ENCODE peak calls at places on chromosomes 4 and X, in nine cellular contexts. J, V, X, F, O, I, U, N and Q are unnamed samples.

GRCh38 chr4:5034206-5034605 is 14.9 kb upstream of the CYTL1 start:
- DNase-seq in X (no peak), U (no peak), O (no peak), J (no peak), I (no peak), F (no peak), V (no peak), N (no peak), Q (no peak)

GRCh38 chr4:76485450-76485849 is 50.4 kb downstream of the SHROOM3 start:
- DNase-seq in V (no peak), F (peak), J (no peak), N (peak), X (no peak), O (no peak), U (no peak), I (no peak), Q (no peak)

GRCh38 chr4:177442623-177443155 is 452 bp upstream of the AGA start:
- DNase-seq in U (peak), X (no peak), I (no peak), V (no peak), J (no peak), O (no peak), N (no peak), F (no peak), Q (no peak)

GRCh38 chr4:123412700-123413512 is 16.3 kb downstream of the SPRY1 start:
- DNase-seq in F (no peak), U (peak), N (no peak), I (no peak), O (no peak), V (no peak), X (no peak), J (no peak), Q (no peak)

GRCh38 chr4:165355900-165356300 is 22.9 kb upstream of the CPE start:
- DNase-seq in O (no peak), V (no peak), F (peak), X (no peak), J (no peak), U (peak), N (peak), I (no peak), Q (peak)

GRCh38 chr4:17770845-17771244 is 10.6 kb downstream of the FAM184B start:
- DNase-seq in X (no peak), I (no peak), F (no peak), J (no peak), O (no peak), N (no peak), V (no peak), U (no peak), Q (no peak)

GRCh38 chr4:152118108-152118507 is 357.3 kb upstream of the GATB start:
- DNase-seq in V (no peak), J (no peak), N (no peak), U (no peak), O (no peak), X (no peak), F (no peak), I (no peak), Q (no peak)

GRCh38 chr4:86942185-86942666 is 7.4 kb downstream of the AFF1 start:
- DNase-seq in X (no peak), O (no peak), F (no peak), U (peak), N (no peak), I (no peak), J (no peak), V (no peak), Q (no peak)

GRCh38 chr4:99404595-99405287 is 30.4 kb downstream of the ADH7 start:
- DNase-seq in V (no peak), O (no peak), N (no peak), F (no peak), X (no peak), U (peak), J (no peak), I (no peak), Q (no peak)

GRCh38 chr4:38769441-38770210 is 13.2 kb downstream of the TLR10 start:
- DNase-seq in U (no peak), V (no peak), I (no peak), N (no peak), X (no peak), O (no peak), J (no peak), F (no peak), Q (no peak)

GRCh38 chr4:168673476-168673875 is 176.6 kb downstream of the PALLD start:
- DNase-seq in J (no peak), N (no peak), I (no peak), O (no peak), F (no peak), V (no peak), X (no peak), U (no peak), Q (no peak)

GRCh38 chr4:4803216-4803903 is 56.1 kb upstream of the MSX1 start:
- DNase-seq in I (no peak), U (no peak), F (no peak), J (no peak), N (no peak), O (no peak), X (no peak), V (no peak), Q (no peak)

GRCh38 chr4:184536881-184537248 is 62.5 kb upstream of the IRF2 start:
- DNase-seq in O (no peak), V (no peak), N (peak), J (no peak), U (peak), F (no peak), X (no peak), I (no peak), Q (no peak)

GRCh38 chrX:30282527-30282926 is 26.7 kb downstream of the NR0B1 start:
- DNase-seq in J (no peak), U (peak), O (no peak), N (no peak), F (no peak), V (no peak), I (no peak), X (no peak), Q (no peak)

GRCh38 chr4:143076723-143077122 is 108.0 kb upstream of the USP38 start:
- DNase-seq in V (no peak), X (no peak), N (no peak), I (no peak), J (no peak), U (no peak), F (no peak), O (no peak), Q (no peak)

GRCh38 chrX:25860322-25860721 is 277.8 kb upstream of the MAGEB18 start:
- DNase-seq in V (no peak), J (no peak), N (no peak), I (no peak), O (no peak), U (no peak), F (no peak), X (peak), Q (no peak)

DNA sequence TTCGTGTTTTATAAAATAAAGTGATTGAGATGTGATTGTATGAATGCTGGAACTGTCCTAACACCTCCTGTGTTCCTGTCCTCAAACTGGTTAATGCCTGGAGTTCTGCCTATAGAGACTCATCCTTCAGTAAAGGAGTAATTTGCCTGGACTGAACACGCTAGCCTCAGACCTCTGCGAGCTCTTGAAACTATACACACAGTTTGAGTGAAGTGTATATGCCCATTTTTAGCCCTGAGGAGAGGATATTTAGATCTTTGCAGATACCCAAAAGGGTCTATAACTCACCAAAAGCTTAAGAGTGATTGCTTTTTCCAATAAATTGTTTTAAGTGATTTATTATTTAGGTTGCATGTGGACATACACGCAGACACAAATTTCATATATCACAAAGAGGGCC is 29.9 kb upstream of the STIM2 start:
- DNase-seq in N (no peak), F (no peak), J (no peak), V (no peak), X (no peak), O (no peak), U (no peak), I (no peak), Q (no peak)
- H3K27ac ChIP-seq in N (no peak), F (no peak), J (no peak), V (no peak), X (no peak), O (no peak), U (no peak), I (no peak), Q (no peak)

GRCh38 chrX:20177093-20177492 is 35.5 kb upstream of the EIF1AX start:
- DNase-seq in U (no peak), N (no peak), V (no peak), O (no peak), F (no peak), I (no peak), X (no peak), J (no peak), Q (no peak)
- H3K27ac ChIP-seq in U (no peak), N (no peak), V (no peak), O (no peak), F (no peak), I (no peak), X (no peak), J (no peak), Q (no peak)

GRCh38 chr4:147054241-147054902 is 108.7 kb upstream of the TTC29 start:
- DNase-seq in X (no peak), V (no peak), O (no peak), J (no peak), F (no peak), U (no peak), I (no peak), N (no peak), Q (no peak)

GRCh38 chr4:147056951-147057630 is 111.4 kb upstream of the TTC29 start:
- DNase-seq in J (no peak), F (no peak), U (peak), O (no peak), V (no peak), X (no peak), I (no peak), N (no peak), Q (no peak)

GRCh38 chr4:147059064-147059731 is 113.5 kb upstream of the TTC29 start:
- DNase-seq in I (no peak), N (no peak), F (no peak), U (no peak), O (no peak), V (no peak), J (no peak), X (no peak), Q (no peak)

GRCh38 chr4:147060171-147060931 is 114.7 kb upstream of the TTC29 start:
- DNase-seq in J (no peak), I (no peak), F (peak), V (no peak), O (no peak), N (no peak), U (peak), X (no peak), Q (no peak)

DNA sequence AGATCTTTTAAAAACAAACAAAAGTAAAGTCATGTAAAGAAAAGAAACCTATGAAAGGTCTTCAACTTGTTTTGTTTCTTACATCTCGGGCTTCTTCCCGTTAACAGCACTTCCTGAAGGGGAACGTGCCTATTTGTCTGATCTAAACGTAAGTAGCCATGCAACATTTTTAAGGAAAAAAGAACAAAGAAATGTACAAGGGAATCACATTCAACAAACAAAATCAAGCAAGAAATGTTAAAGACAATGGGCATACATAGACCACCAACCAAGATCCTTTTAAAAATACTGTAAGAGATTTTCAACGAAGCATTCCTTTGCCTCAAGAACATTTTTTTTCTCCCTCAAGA is 111.9 kb upstream of the TTC29 start:
- DNase-seq in X (no peak), O (no peak), V (no peak), U (peak), I (no peak), N (no peak), F (no peak), J (no peak), Q (no peak)
- H3K27ac ChIP-seq in X (peak), O (peak), V (no peak), U (peak), I (peak), N (no peak), F (no peak), J (peak), Q (no peak)

GRCh38 chr4:85725727-85726170 is 250.8 kb downstream of the ARHGAP24 start:
- DNase-seq in F (no peak), U (peak), I (no peak), X (peak), O (no peak), N (no peak), J (peak), V (no peak), Q (peak)
- H3K27ac ChIP-seq in F (no peak), U (no peak), I (peak), X (peak), O (peak), N (no peak), J (peak), V (no peak), Q (peak)

GRCh38 chr4:66658809-66659208 is 886.5 kb downstream of the CENPC start:
- DNase-seq in V (no peak), N (no peak), O (no peak), X (no peak), J (no peak), U (no peak), I (no peak), F (no peak), Q (no peak)
- H3K27ac ChIP-seq in V (no peak), N (no peak), O (no peak), X (no peak), J (no peak), U (no peak), I (no peak), F (no peak), Q (no peak)

DNA sequence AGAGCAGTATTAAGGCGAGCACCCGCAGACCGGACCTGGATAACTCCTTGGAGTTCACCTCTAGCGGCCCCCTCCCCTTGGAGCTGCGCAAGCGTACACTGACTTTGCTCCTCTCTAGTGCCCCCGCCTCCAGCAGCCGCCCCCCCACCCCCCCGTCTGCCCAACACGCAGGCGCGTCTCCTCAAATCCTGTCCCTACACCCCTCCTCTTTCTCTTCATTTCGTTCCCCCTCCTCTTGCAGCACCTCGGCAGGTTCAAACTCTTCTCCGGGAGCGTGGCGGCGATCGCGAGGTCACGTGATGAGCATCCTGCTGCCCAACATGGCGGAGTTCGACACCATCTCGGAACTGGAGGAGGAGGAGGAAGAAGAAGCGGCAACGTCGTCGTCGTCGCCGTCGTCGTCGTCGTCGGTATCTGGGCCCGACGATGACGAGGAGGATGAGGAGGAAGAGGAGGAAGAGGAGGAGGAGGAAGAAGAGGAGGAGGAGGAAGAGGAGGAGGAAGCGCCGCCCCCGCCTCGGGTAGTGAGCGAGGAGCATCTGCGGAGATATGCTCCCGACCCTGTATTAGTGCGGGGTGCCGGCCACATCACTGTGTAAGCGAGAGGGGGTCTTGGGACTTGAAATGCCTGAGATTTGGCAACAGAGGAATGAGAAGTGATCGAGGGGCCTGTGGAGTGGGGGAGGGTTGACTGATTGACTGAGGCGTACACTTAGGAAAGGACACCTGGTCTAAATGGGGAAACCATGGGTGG is at the start of gene CHIC1:
- DNase-seq in F (peak), J (peak), V (peak), O (peak), N (peak), X (peak), U (peak), I (peak), Q (peak)
- H3K27ac ChIP-seq in F (no peak), J (peak), V (no peak), O (peak), N (peak), X (peak), U (peak), I (peak), Q (peak)

DNA sequence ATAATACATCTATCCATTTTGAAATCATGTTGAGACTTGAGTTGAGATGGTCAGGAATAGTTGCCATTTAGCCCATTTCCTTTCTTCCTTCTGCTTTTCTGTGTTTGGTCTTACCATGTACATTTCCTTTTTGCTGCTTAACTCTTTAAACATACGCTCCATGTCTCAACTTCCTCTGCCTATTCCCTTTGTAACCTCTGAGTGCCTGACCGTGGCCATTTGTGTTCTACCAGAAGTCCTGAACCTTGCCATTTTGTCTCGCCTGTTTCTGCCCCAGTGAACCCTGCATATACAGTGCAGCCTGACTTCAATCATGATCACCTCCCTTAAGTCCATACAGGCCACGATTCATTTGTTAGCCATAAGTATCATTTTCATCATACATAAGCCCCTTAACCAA is 169.0 kb downstream of the RAPGEF2 start:
- DNase-seq in V (no peak), X (no peak), F (no peak), N (no peak), U (no peak), O (no peak), I (no peak), J (no peak), Q (no peak)
- H3K27ac ChIP-seq in V (no peak), X (no peak), F (no peak), N (no peak), U (no peak), O (peak), I (no peak), J (peak), Q (peak)

DNA sequence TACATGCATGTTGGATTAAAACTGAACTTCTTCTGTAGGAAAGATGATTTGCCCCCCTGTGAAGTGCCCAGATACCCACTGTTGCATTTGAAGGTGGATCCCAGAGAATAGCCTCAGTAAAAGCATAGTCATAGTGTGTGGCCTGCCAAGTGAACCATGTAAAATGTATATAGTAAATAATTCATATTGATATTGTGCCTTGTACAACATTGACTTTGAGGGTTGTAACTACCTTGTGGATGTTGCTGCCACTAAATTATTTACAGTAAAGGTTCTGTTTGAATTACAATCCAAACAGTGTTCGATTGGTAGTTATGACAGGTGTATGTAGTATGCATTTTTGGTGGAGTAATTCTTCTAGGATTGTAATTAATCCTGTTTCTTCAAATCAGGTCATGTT is 19.2 kb downstream of the TMEM131L start:
- DNase-seq in O (no peak), X (no peak), F (no peak), V (no peak), I (no peak), J (no peak), U (no peak), N (no peak), Q (no peak)
- H3K27ac ChIP-seq in O (no peak), X (peak), F (no peak), V (no peak), I (no peak), J (peak), U (peak), N (no peak), Q (no peak)